ENCODE peak calls at places on chromosomes 13 and 19, in six cellular contexts. K, U, T, G, X and R are unnamed samples. For H3K4me1, the result is how much of the 10 kb centered on the place peaks cover.

GRCh38 chr19:2574478-2574931 is 98.6 kb downstream of the GADD45B start:
- DNase-seq in U (no peak), G (peak), X (no peak), K (no peak), T (no peak), R (peak)

GRCh38 chr19:55621673-55622231 is 2.6 kb downstream of the ZNF784 start:
- DNase-seq in T (peak), U (no peak), K (no peak), X (peak), G (no peak), R (no peak)

GRCh38 chr13:91238036-91238435 is 109.5 kb upstream of the MIR17HG start:
- DNase-seq in K (no peak), X (no peak), T (no peak), G (no peak), U (no peak), R (no peak)

GRCh38 chr13:24038405-24038804 is 122.1 kb upstream of the SPATA13 start:
- DNase-seq in K (no peak), X (no peak), T (no peak), G (no peak), U (no peak), R (no peak)

GRCh38 chr13:24254151-24254810 is 55.1 kb upstream of the C1QTNF9 start:
- DNase-seq in K (no peak), T (no peak), G (peak), U (no peak), X (no peak), R (no peak)

GRCh38 chr13:43830481-43830873 is 43.7 kb upstream of the ENOX1 start:
- DNase-seq in U (no peak), T (no peak), K (no peak), G (no peak), X (no peak), R (no peak)

GRCh38 chr13:98792321-98792720 is 39.8 kb upstream of the SLC15A1 start:
- DNase-seq in G (no peak), T (no peak), K (no peak), U (peak), X (no peak), R (no peak)

GRCh38 chr13:49183672-49184315 is 36.3 kb upstream of the MLNR start:
- DNase-seq in K (no peak), G (no peak), U (no peak), T (no peak), X (no peak), R (no peak)

GRCh38 chr19:48497728-48498575 is 13.7 kb downstream of the LMTK3 start:
- DNase-seq in K (no peak), X (no peak), G (no peak), T (no peak), U (no peak), R (no peak)

GRCh38 chr19:1261512-1261862 is 7.6 kb upstream of the CIRBP start:
- DNase-seq in U (peak), K (no peak), X (no peak), T (no peak), G (peak), R (no peak)

GRCh38 chr13:45521292-45521691 is 56.6 kb downstream of the COG3 start:
- DNase-seq in K (no peak), X (no peak), U (no peak), T (no peak), G (no peak), R (no peak)

GRCh38 chr13:32134241-32134801 is 102.7 kb downstream of the FRY start:
- DNase-seq in K (no peak), U (no peak), T (no peak), X (no peak), G (no peak), R (no peak)

GRCh38 chr13:109297628-109298027 is 488.8 kb downstream of the IRS2 start:
- DNase-seq in X (no peak), K (no peak), U (no peak), G (no peak), T (no peak), R (no peak)

GRCh38 chr19:53864308-53864836 is 3.3 kb upstream of the MYADM start:
- DNase-seq in K (no peak), G (no peak), X (no peak), T (no peak), U (peak), R (no peak)

GRCh38 chr13:57030671-57031070 is 110.0 kb upstream of the PRR20A start:
- DNase-seq in G (no peak), X (no peak), U (no peak), T (peak), K (no peak), R (no peak)

DNA sequence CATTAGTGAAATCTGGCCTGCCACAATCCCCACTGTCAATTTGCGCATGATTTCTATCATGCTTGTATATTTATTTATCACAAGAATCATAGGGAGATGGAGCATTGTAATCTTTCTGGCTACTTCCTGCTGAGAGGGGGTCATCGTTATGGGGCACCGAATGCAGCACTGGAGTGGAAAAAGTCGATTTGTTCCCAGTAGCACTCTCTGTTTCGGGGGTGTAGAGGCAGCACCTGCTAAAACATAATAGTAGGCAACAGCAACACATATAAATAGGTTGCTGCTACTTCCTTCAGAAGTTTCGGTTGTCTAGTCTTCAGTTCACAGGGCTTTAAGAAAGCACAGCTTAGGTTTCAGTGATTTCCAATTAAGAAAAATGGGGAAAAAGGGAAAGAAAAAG is 23.4 kb upstream of the CEACAM21 start:
- DNase-seq in K (no peak), X (no peak), T (no peak), G (no peak), U (peak), R (no peak)
- TF ChIP-seq POLR2AphosphoS5 in K (no peak), X (no peak), T (no peak), G (no peak), U (peak), R (no peak)

DNA sequence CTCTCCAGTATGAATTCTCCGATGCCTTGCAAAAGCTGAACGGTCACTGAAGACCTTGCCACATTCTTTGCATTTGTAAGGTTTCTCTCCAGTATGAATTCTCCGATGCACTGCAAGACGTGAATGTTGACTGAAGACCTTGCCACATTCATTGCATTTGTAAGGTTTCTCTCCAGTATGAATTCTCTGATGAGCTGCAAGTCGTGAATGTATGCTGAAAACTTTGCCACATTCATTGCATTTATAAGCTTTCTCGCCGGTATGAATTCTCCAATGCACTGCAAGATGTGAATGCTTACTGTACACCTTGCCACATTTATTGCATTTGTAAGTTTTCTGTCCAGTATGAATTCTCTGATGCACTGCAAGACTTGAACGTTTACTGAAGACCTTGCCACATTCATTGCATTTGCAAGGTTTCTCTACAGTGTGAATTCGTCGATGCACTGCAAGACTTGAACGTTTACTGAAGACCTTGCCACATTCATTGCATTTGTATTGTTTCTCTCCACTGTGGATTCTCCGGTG is 20.0 kb upstream of the ZNF841 start:
- DNase-seq in K (no peak), G (no peak), T (no peak), X (no peak), U (no peak), R (no peak)
- H3K4me3 ChIP-seq in K (no peak), G (no peak), T (peak), X (no peak), U (no peak), R (no peak)

GRCh38 chr19:14553042-14553938 is 18.6 kb downstream of the NDUFB7 start:
- DNase-seq in T (no peak), K (no peak), X (no peak), U (no peak), G (no peak), R (no peak)

GRCh38 chr19:14554382-14554812 is 17.5 kb downstream of the NDUFB7 start:
- DNase-seq in T (no peak), K (no peak), G (no peak), X (peak), U (peak), R (peak)

GRCh38 chr19:14556662-14557188 is 15.1 kb downstream of the NDUFB7 start:
- DNase-seq in U (peak), X (peak), K (peak), G (peak), T (peak), R (peak)

GRCh38 chr19:14555918-14556661 is 15.8 kb downstream of the NDUFB7 start:
- DNase-seq in K (no peak), U (no peak), G (no peak), T (no peak), X (no peak), R (peak)

GRCh38 chr19:14553939-14554243 is 18.0 kb downstream of the NDUFB7 start:
- DNase-seq in T (no peak), U (no peak), X (no peak), G (no peak), K (no peak), R (no peak)
- H3K4me1 ChIP-seq in T (under half), U (under half), X (under half), G (under half), K (half or more), R (under half)

GRCh38 chr19:10122066-10122465 is 2.4 kb upstream of the EIF3G start:
- DNase-seq in U (no peak), X (no peak), G (no peak), T (no peak), K (no peak), R (no peak)
- TF ChIP-seq POLR2AphosphoS5 in U (peak), X (no peak), G (no peak), T (no peak), K (no peak), R (no peak)